ENCODE peak calls at places on chromosomes 13 and 19, in ten cellular contexts. One of them, this sample, is unnamed.

GRCh38 chr13:110045202-110045601 is 258.8 kb upstream of the IRS2 start:
- DNase-seq in adipocyte: no peak
- DNase-seq in HuH-7: no peak
- DNase-seq in mucosa of gallbladder: no peak
- DNase-seq in AG09309: no peak
- DNase-seq in astrocyte of the spinal cord: no peak
- DNase-seq in activated T-cell treated with anti-CD3 and anti-CD28 coated beads, Interleukin-2, amount 50 U/mL, for 72 hours: no peak
- DNase-seq in activated T-helper 1 cell treated with anti-CD3 and anti-CD28 coated beads, Interleukin-2, amount 50 U/mL, for 16 hours: no peak
- DNase-seq in hepatocyte: no peak
- DNase-seq in COR-L47: no peak
- DNase-seq in this sample: no peak

GRCh38 chr19:29404015-29404414 is 121.8 kb upstream of the VSTM2B start:
- DNase-seq in adipocyte: no peak
- DNase-seq in HuH-7: no peak
- DNase-seq in mucosa of gallbladder: no peak
- DNase-seq in AG09309: no peak
- DNase-seq in astrocyte of the spinal cord: no peak
- DNase-seq in activated T-cell treated with anti-CD3 and anti-CD28 coated beads, Interleukin-2, amount 50 U/mL, for 72 hours: no peak
- DNase-seq in activated T-helper 1 cell treated with anti-CD3 and anti-CD28 coated beads, Interleukin-2, amount 50 U/mL, for 16 hours: no peak
- DNase-seq in hepatocyte: no peak
- DNase-seq in COR-L47: peak; percentile 85
- DNase-seq in this sample: no peak

GRCh38 chr19:3338541-3339181 is 27.7 kb upstream of the NFIC start:
- DNase-seq in adipocyte: no peak
- DNase-seq in HuH-7: no peak
- DNase-seq in mucosa of gallbladder: peak; percentile 43
- DNase-seq in AG09309: no peak
- DNase-seq in astrocyte of the spinal cord: no peak
- DNase-seq in activated T-cell treated with anti-CD3 and anti-CD28 coated beads, Interleukin-2, amount 50 U/mL, for 72 hours: peak; percentile 38
- DNase-seq in activated T-helper 1 cell treated with anti-CD3 and anti-CD28 coated beads, Interleukin-2, amount 50 U/mL, for 16 hours: peak; percentile 17
- DNase-seq in hepatocyte: no peak
- DNase-seq in COR-L47: peak; percentile 38
- DNase-seq in this sample: no peak

GRCh38 chr19:40365613-40366401 is 17.3 kb downstream of the PLD3 start:
- DNase-seq in adipocyte: peak; percentile 93
- DNase-seq in HuH-7: no peak
- DNase-seq in mucosa of gallbladder: peak; percentile 66
- DNase-seq in AG09309: no peak
- DNase-seq in astrocyte of the spinal cord: peak; percentile 71
- DNase-seq in activated T-cell treated with anti-CD3 and anti-CD28 coated beads, Interleukin-2, amount 50 U/mL, for 72 hours: peak; percentile 43
- DNase-seq in activated T-helper 1 cell treated with anti-CD3 and anti-CD28 coated beads, Interleukin-2, amount 50 U/mL, for 16 hours: peak; percentile 14
- DNase-seq in hepatocyte: peak; percentile 93
- DNase-seq in COR-L47: no peak
- DNase-seq in this sample: no peak

GRCh38 chr19:20359933-20360720 is 193.1 kb downstream of the ZNF486 start:
- DNase-seq in adipocyte: no peak
- DNase-seq in HuH-7: no peak
- DNase-seq in mucosa of gallbladder: no peak
- DNase-seq in AG09309: no peak
- DNase-seq in astrocyte of the spinal cord: no peak
- DNase-seq in activated T-cell treated with anti-CD3 and anti-CD28 coated beads, Interleukin-2, amount 50 U/mL, for 72 hours: peak; percentile 19
- DNase-seq in activated T-helper 1 cell treated with anti-CD3 and anti-CD28 coated beads, Interleukin-2, amount 50 U/mL, for 16 hours: no peak
- DNase-seq in hepatocyte: no peak
- DNase-seq in COR-L47: no peak
- DNase-seq in this sample: no peak

GRCh38 chr13:45490068-45490467 is 25.3 kb downstream of the COG3 start:
- DNase-seq in adipocyte: no peak
- DNase-seq in HuH-7: peak; percentile 14
- DNase-seq in mucosa of gallbladder: no peak
- DNase-seq in AG09309: no peak
- DNase-seq in astrocyte of the spinal cord: no peak
- DNase-seq in activated T-cell treated with anti-CD3 and anti-CD28 coated beads, Interleukin-2, amount 50 U/mL, for 72 hours: no peak
- DNase-seq in activated T-helper 1 cell treated with anti-CD3 and anti-CD28 coated beads, Interleukin-2, amount 50 U/mL, for 16 hours: no peak
- DNase-seq in hepatocyte: no peak
- DNase-seq in COR-L47: no peak
- DNase-seq in this sample: no peak

GRCh38 chr13:48110132-48110868 is 15.4 kb upstream of the MED4 start:
- DNase-seq in adipocyte: no peak
- DNase-seq in HuH-7: no peak
- DNase-seq in mucosa of gallbladder: no peak
- DNase-seq in AG09309: no peak
- DNase-seq in astrocyte of the spinal cord: peak; percentile 32
- DNase-seq in activated T-cell treated with anti-CD3 and anti-CD28 coated beads, Interleukin-2, amount 50 U/mL, for 72 hours: no peak
- DNase-seq in activated T-helper 1 cell treated with anti-CD3 and anti-CD28 coated beads, Interleukin-2, amount 50 U/mL, for 16 hours: no peak
- DNase-seq in hepatocyte: no peak
- DNase-seq in COR-L47: no peak
- DNase-seq in this sample: no peak

GRCh38 chr19:2848625-2849024 is 7.3 kb downstream of the ZNF555 start:
- DNase-seq in adipocyte: peak; percentile 39
- DNase-seq in HuH-7: no peak
- DNase-seq in mucosa of gallbladder: no peak
- DNase-seq in AG09309: peak; percentile 58
- DNase-seq in astrocyte of the spinal cord: no peak
- DNase-seq in activated T-cell treated with anti-CD3 and anti-CD28 coated beads, Interleukin-2, amount 50 U/mL, for 72 hours: no peak
- DNase-seq in activated T-helper 1 cell treated with anti-CD3 and anti-CD28 coated beads, Interleukin-2, amount 50 U/mL, for 16 hours: no peak
- DNase-seq in hepatocyte: no peak
- DNase-seq in COR-L47: no peak
- DNase-seq in this sample: no peak

GRCh38 chr19:38687837-38688378 is 40.5 kb downstream of the ACTN4 start:
- DNase-seq in adipocyte: no peak
- DNase-seq in HuH-7: no peak
- DNase-seq in mucosa of gallbladder: no peak
- DNase-seq in AG09309: no peak
- DNase-seq in astrocyte of the spinal cord: no peak
- DNase-seq in activated T-cell treated with anti-CD3 and anti-CD28 coated beads, Interleukin-2, amount 50 U/mL, for 72 hours: no peak
- DNase-seq in activated T-helper 1 cell treated with anti-CD3 and anti-CD28 coated beads, Interleukin-2, amount 50 U/mL, for 16 hours: no peak
- DNase-seq in hepatocyte: no peak
- DNase-seq in COR-L47: no peak
- DNase-seq in this sample: no peak

GRCh38 chr13:30172593-30173300 is 134.6 kb downstream of the KATNAL1 start:
- DNase-seq in adipocyte: no peak
- DNase-seq in HuH-7: no peak
- DNase-seq in mucosa of gallbladder: no peak
- DNase-seq in AG09309: no peak
- DNase-seq in astrocyte of the spinal cord: no peak
- DNase-seq in activated T-cell treated with anti-CD3 and anti-CD28 coated beads, Interleukin-2, amount 50 U/mL, for 72 hours: no peak
- DNase-seq in activated T-helper 1 cell treated with anti-CD3 and anti-CD28 coated beads, Interleukin-2, amount 50 U/mL, for 16 hours: no peak
- DNase-seq in hepatocyte: no peak
- DNase-seq in COR-L47: no peak
- DNase-seq in this sample: no peak

GRCh38 chr13:43180036-43180660 is 156.8 kb downstream of the DNAJC15 start:
- DNase-seq in adipocyte: no peak
- DNase-seq in HuH-7: no peak
- DNase-seq in mucosa of gallbladder: no peak
- DNase-seq in AG09309: no peak
- DNase-seq in astrocyte of the spinal cord: no peak
- DNase-seq in activated T-cell treated with anti-CD3 and anti-CD28 coated beads, Interleukin-2, amount 50 U/mL, for 72 hours: no peak
- DNase-seq in activated T-helper 1 cell treated with anti-CD3 and anti-CD28 coated beads, Interleukin-2, amount 50 U/mL, for 16 hours: no peak
- DNase-seq in hepatocyte: no peak
- DNase-seq in COR-L47: no peak
- DNase-seq in this sample: no peak

GRCh38 chr13:48210178-48210577 is 22.8 kb upstream of the ITM2B start:
- DNase-seq in adipocyte: peak; percentile 65
- DNase-seq in HuH-7: no peak
- DNase-seq in mucosa of gallbladder: no peak
- DNase-seq in AG09309: peak; percentile 78
- DNase-seq in astrocyte of the spinal cord: peak; percentile 70
- DNase-seq in activated T-cell treated with anti-CD3 and anti-CD28 coated beads, Interleukin-2, amount 50 U/mL, for 72 hours: no peak
- DNase-seq in activated T-helper 1 cell treated with anti-CD3 and anti-CD28 coated beads, Interleukin-2, amount 50 U/mL, for 16 hours: no peak
- DNase-seq in hepatocyte: no peak
- DNase-seq in COR-L47: no peak
- DNase-seq in this sample: no peak

GRCh38 chr19:4144666-4145261 is 8.7 kb upstream of the CREB3L3 start:
- DNase-seq in adipocyte: peak; percentile 49
- DNase-seq in HuH-7: no peak
- DNase-seq in mucosa of gallbladder: peak; percentile 62
- DNase-seq in AG09309: no peak
- DNase-seq in astrocyte of the spinal cord: no peak
- DNase-seq in activated T-cell treated with anti-CD3 and anti-CD28 coated beads, Interleukin-2, amount 50 U/mL, for 72 hours: no peak
- DNase-seq in activated T-helper 1 cell treated with anti-CD3 and anti-CD28 coated beads, Interleukin-2, amount 50 U/mL, for 16 hours: no peak
- DNase-seq in hepatocyte: peak; percentile 75
- DNase-seq in COR-L47: no peak
- DNase-seq in this sample: no peak

GRCh38 chr19:21483589-21484170 is 21.7 kb upstream of the ZNF429 start:
- DNase-seq in adipocyte: peak; percentile 16
- DNase-seq in HuH-7: peak; percentile 67
- DNase-seq in mucosa of gallbladder: peak; percentile 59
- DNase-seq in AG09309: no peak
- DNase-seq in astrocyte of the spinal cord: no peak
- DNase-seq in activated T-cell treated with anti-CD3 and anti-CD28 coated beads, Interleukin-2, amount 50 U/mL, for 72 hours: peak; percentile 38
- DNase-seq in activated T-helper 1 cell treated with anti-CD3 and anti-CD28 coated beads, Interleukin-2, amount 50 U/mL, for 16 hours: peak; percentile 31
- DNase-seq in hepatocyte: no peak
- DNase-seq in COR-L47: peak; percentile 20
- DNase-seq in this sample: no peak

GRCh38 chr19:45598267-45599011 is 3.6 kb downstream of the GPR4 start:
- DNase-seq in adipocyte: peak; percentile 30
- DNase-seq in HuH-7: no peak
- DNase-seq in mucosa of gallbladder: no peak
- DNase-seq in AG09309: no peak
- DNase-seq in astrocyte of the spinal cord: no peak
- DNase-seq in activated T-cell treated with anti-CD3 and anti-CD28 coated beads, Interleukin-2, amount 50 U/mL, for 72 hours: no peak
- DNase-seq in activated T-helper 1 cell treated with anti-CD3 and anti-CD28 coated beads, Interleukin-2, amount 50 U/mL, for 16 hours: no peak
- DNase-seq in hepatocyte: no peak
- DNase-seq in COR-L47: no peak
- DNase-seq in this sample: no peak

GRCh38 chr13:57634829-57635165 is 3.3 kb downstream of the PCDH17 start:
- DNase-seq in adipocyte: no peak
- DNase-seq in HuH-7: no peak
- DNase-seq in mucosa of gallbladder: no peak
- DNase-seq in AG09309: no peak
- DNase-seq in astrocyte of the spinal cord: no peak
- DNase-seq in activated T-cell treated with anti-CD3 and anti-CD28 coated beads, Interleukin-2, amount 50 U/mL, for 72 hours: no peak
- DNase-seq in activated T-helper 1 cell treated with anti-CD3 and anti-CD28 coated beads, Interleukin-2, amount 50 U/mL, for 16 hours: no peak
- DNase-seq in hepatocyte: peak; percentile 6
- DNase-seq in COR-L47: no peak
- DNase-seq in this sample: no peak

GRCh38 chr13:27783111-27783510 is 9.2 kb upstream of the GSX1 start:
- DNase-seq in adipocyte: peak; percentile 30
- DNase-seq in HuH-7: peak; percentile 31
- DNase-seq in mucosa of gallbladder: no peak
- DNase-seq in AG09309: no peak
- DNase-seq in astrocyte of the spinal cord: no peak
- DNase-seq in activated T-cell treated with anti-CD3 and anti-CD28 coated beads, Interleukin-2, amount 50 U/mL, for 72 hours: no peak
- DNase-seq in activated T-helper 1 cell treated with anti-CD3 and anti-CD28 coated beads, Interleukin-2, amount 50 U/mL, for 16 hours: no peak
- DNase-seq in hepatocyte: peak; percentile 37
- DNase-seq in COR-L47: no peak
- DNase-seq in this sample: no peak

GRCh38 chr13:27168870-27169525 is 2.6 kb downstream of the USP12 start:
- DNase-seq in adipocyte: peak; percentile 29
- DNase-seq in HuH-7: no peak
- DNase-seq in mucosa of gallbladder: no peak
- DNase-seq in AG09309: no peak
- DNase-seq in astrocyte of the spinal cord: no peak
- DNase-seq in activated T-cell treated with anti-CD3 and anti-CD28 coated beads, Interleukin-2, amount 50 U/mL, for 72 hours: no peak
- DNase-seq in activated T-helper 1 cell treated with anti-CD3 and anti-CD28 coated beads, Interleukin-2, amount 50 U/mL, for 16 hours: no peak
- DNase-seq in hepatocyte: peak; percentile 16
- DNase-seq in COR-L47: no peak
- DNase-seq in this sample: no peak

GRCh38 chr19:8458380-8458779 is 13.6 kb downstream of the HNRNPM start:
- DNase-seq in adipocyte: no peak
- DNase-seq in HuH-7: no peak
- DNase-seq in mucosa of gallbladder: peak; percentile 65
- DNase-seq in AG09309: no peak
- DNase-seq in astrocyte of the spinal cord: no peak
- DNase-seq in activated T-cell treated with anti-CD3 and anti-CD28 coated beads, Interleukin-2, amount 50 U/mL, for 72 hours: no peak
- DNase-seq in activated T-helper 1 cell treated with anti-CD3 and anti-CD28 coated beads, Interleukin-2, amount 50 U/mL, for 16 hours: no peak
- DNase-seq in hepatocyte: no peak
- DNase-seq in COR-L47: no peak
- DNase-seq in this sample: no peak

GRCh38 chr19:50501186-50501567 is 9.8 kb downstream of the JOSD2 start:
- DNase-seq in adipocyte: no peak
- DNase-seq in HuH-7: no peak
- DNase-seq in mucosa of gallbladder: no peak
- DNase-seq in AG09309: no peak
- DNase-seq in astrocyte of the spinal cord: no peak
- DNase-seq in activated T-cell treated with anti-CD3 and anti-CD28 coated beads, Interleukin-2, amount 50 U/mL, for 72 hours: no peak
- DNase-seq in activated T-helper 1 cell treated with anti-CD3 and anti-CD28 coated beads, Interleukin-2, amount 50 U/mL, for 16 hours: no peak
- DNase-seq in hepatocyte: no peak
- DNase-seq in COR-L47: no peak
- DNase-seq in this sample: no peak

GRCh38 chr19:3818479-3818878 is 32.3 kb upstream of the MATK start:
- DNase-seq in adipocyte: peak; percentile 13
- DNase-seq in HuH-7: no peak
- DNase-seq in mucosa of gallbladder: no peak
- DNase-seq in AG09309: peak; percentile 13
- DNase-seq in astrocyte of the spinal cord: peak; percentile 6
- DNase-seq in activated T-cell treated with anti-CD3 and anti-CD28 coated beads, Interleukin-2, amount 50 U/mL, for 72 hours: peak; percentile 45
- DNase-seq in activated T-helper 1 cell treated with anti-CD3 and anti-CD28 coated beads, Interleukin-2, amount 50 U/mL, for 16 hours: no peak
- DNase-seq in hepatocyte: no peak
- DNase-seq in COR-L47: no peak
- DNase-seq in this sample: no peak

GRCh38 chr13:53250272-53250875 is 221.8 kb downstream of the OLFM4 start:
- DNase-seq in adipocyte: peak; percentile 88
- DNase-seq in HuH-7: peak; percentile 21
- DNase-seq in mucosa of gallbladder: peak; percentile 48
- DNase-seq in AG09309: peak; percentile 45
- DNase-seq in astrocyte of the spinal cord: peak; percentile 72
- DNase-seq in activated T-cell treated with anti-CD3 and anti-CD28 coated beads, Interleukin-2, amount 50 U/mL, for 72 hours: peak; percentile 33
- DNase-seq in activated T-helper 1 cell treated with anti-CD3 and anti-CD28 coated beads, Interleukin-2, amount 50 U/mL, for 16 hours: no peak
- DNase-seq in hepatocyte: peak; percentile 90
- DNase-seq in COR-L47: peak; percentile 79
- DNase-seq in this sample: peak; percentile 15

GRCh38 chr13:109700176-109700575 is 86.2 kb downstream of the IRS2 start:
- DNase-seq in adipocyte: peak; percentile 15
- DNase-seq in HuH-7: no peak
- DNase-seq in mucosa of gallbladder: peak; percentile 88
- DNase-seq in AG09309: no peak
- DNase-seq in astrocyte of the spinal cord: peak; percentile 88
- DNase-seq in activated T-cell treated with anti-CD3 and anti-CD28 coated beads, Interleukin-2, amount 50 U/mL, for 72 hours: no peak
- DNase-seq in activated T-helper 1 cell treated with anti-CD3 and anti-CD28 coated beads, Interleukin-2, amount 50 U/mL, for 16 hours: no peak
- DNase-seq in hepatocyte: peak; percentile 77
- DNase-seq in COR-L47: peak; percentile 95
- DNase-seq in this sample: peak; percentile 11

GRCh38 chr13:72983085-72983768 is 75.6 kb upstream of the KLF5 start:
- DNase-seq in adipocyte: peak; percentile 97
- DNase-seq in HuH-7: no peak
- DNase-seq in mucosa of gallbladder: peak; percentile 32
- DNase-seq in AG09309: peak; percentile 77
- DNase-seq in astrocyte of the spinal cord: peak; percentile 58
- DNase-seq in activated T-cell treated with anti-CD3 and anti-CD28 coated beads, Interleukin-2, amount 50 U/mL, for 72 hours: no peak
- DNase-seq in activated T-helper 1 cell treated with anti-CD3 and anti-CD28 coated beads, Interleukin-2, amount 50 U/mL, for 16 hours: no peak
- DNase-seq in hepatocyte: peak; percentile 49
- DNase-seq in COR-L47: no peak
- DNase-seq in this sample: no peak

GRCh38 chr13:40190656-40191100 is 475.8 kb downstream of the FOXO1 start:
- DNase-seq in adipocyte: peak; percentile 8
- DNase-seq in HuH-7: no peak
- DNase-seq in mucosa of gallbladder: peak; percentile 65
- DNase-seq in AG09309: peak; percentile 43
- DNase-seq in astrocyte of the spinal cord: peak; percentile 80
- DNase-seq in activated T-cell treated with anti-CD3 and anti-CD28 coated beads, Interleukin-2, amount 50 U/mL, for 72 hours: peak; percentile 64
- DNase-seq in activated T-helper 1 cell treated with anti-CD3 and anti-CD28 coated beads, Interleukin-2, amount 50 U/mL, for 16 hours: peak; percentile 36
- DNase-seq in hepatocyte: peak; percentile 86
- DNase-seq in COR-L47: no peak
- DNase-seq in this sample: no peak

GRCh38 chr19:30587869-30588268 is 215.7 kb downstream of the ZNF536 start:
- DNase-seq in adipocyte: no peak
- DNase-seq in HuH-7: no peak
- DNase-seq in mucosa of gallbladder: no peak
- DNase-seq in AG09309: no peak
- DNase-seq in astrocyte of the spinal cord: no peak
- DNase-seq in activated T-cell treated with anti-CD3 and anti-CD28 coated beads, Interleukin-2, amount 50 U/mL, for 72 hours: no peak
- DNase-seq in activated T-helper 1 cell treated with anti-CD3 and anti-CD28 coated beads, Interleukin-2, amount 50 U/mL, for 16 hours: no peak
- DNase-seq in hepatocyte: no peak
- DNase-seq in COR-L47: no peak
- DNase-seq in this sample: no peak

GRCh38 chr13:19158006-19158405 is 23.6 kb downstream of the TUBA3C start:
- DNase-seq in adipocyte: no peak
- DNase-seq in HuH-7: no peak
- DNase-seq in mucosa of gallbladder: no peak
- DNase-seq in AG09309: no peak
- DNase-seq in astrocyte of the spinal cord: no peak
- DNase-seq in activated T-cell treated with anti-CD3 and anti-CD28 coated beads, Interleukin-2, amount 50 U/mL, for 72 hours: no peak
- DNase-seq in activated T-helper 1 cell treated with anti-CD3 and anti-CD28 coated beads, Interleukin-2, amount 50 U/mL, for 16 hours: no peak
- DNase-seq in hepatocyte: no peak
- DNase-seq in COR-L47: no peak
- DNase-seq in this sample: no peak

GRCh38 chr19:35901854-35902661 is at the start of gene HCST:
- DNase-seq in adipocyte: peak; percentile 20
- DNase-seq in HuH-7: no peak
- DNase-seq in mucosa of gallbladder: no peak
- DNase-seq in AG09309: no peak
- DNase-seq in astrocyte of the spinal cord: peak; percentile 5
- DNase-seq in activated T-cell treated with anti-CD3 and anti-CD28 coated beads, Interleukin-2, amount 50 U/mL, for 72 hours: peak; percentile 43
- DNase-seq in activated T-helper 1 cell treated with anti-CD3 and anti-CD28 coated beads, Interleukin-2, amount 50 U/mL, for 16 hours: peak; percentile 13
- DNase-seq in hepatocyte: no peak
- DNase-seq in COR-L47: no peak
- DNase-seq in this sample: no peak